ENCODE peak calls at places on chromosomes 13 and 19, in four cellular contexts. C, R, X and E are unnamed samples.

GRCh38 chr13:74755065-74755464 is 620.9 kb upstream of the KLF12 start:
- DNase-seq in C (no peak), R (no peak), X (no peak), E (no peak)

GRCh38 chr19:46776927-46777911 is 11.2 kb downstream of the SLC1A5 start:
- DNase-seq in C (peak), R (no peak), X (peak), E (no peak)

GRCh38 chr13:101408154-101408553 is 8.2 kb downstream of the NALCN start:
- DNase-seq in C (no peak), R (no peak), X (no peak), E (no peak)

GRCh38 chr19:29040951-29041350 is 172.0 kb downstream of the UQCRFS1 start:
- DNase-seq in C (peak), R (no peak), X (no peak), E (no peak)

GRCh38 chr13:19862511-19863313 is 737 bp downstream of the ZMYM5 start:
- DNase-seq in C (peak), R (no peak), X (no peak), E (peak)

GRCh38 chr13:29568731-29569130 is 26.8 kb downstream of the SLC7A1 start:
- DNase-seq in C (no peak), R (no peak), X (no peak), E (no peak)

GRCh38 chr19:4871711-4872110 is 4.2 kb upstream of the PLIN3 start:
- DNase-seq in C (no peak), R (no peak), X (no peak), E (no peak)

GRCh38 chr19:29942404-29943261 is 594 bp downstream of the URI1 start:
- DNase-seq in C (peak), R (no peak), X (peak), E (no peak)

GRCh38 chr19:51593138-51593890 is 22.2 kb downstream of the ZNF175 start:
- DNase-seq in C (no peak), R (no peak), X (no peak), E (no peak)

GRCh38 chr19:40612831-40613668 is 11.9 kb downstream of the LTBP4 start:
- DNase-seq in C (peak), R (no peak), X (peak), E (peak)

GRCh38 chr13:68257111-68257842 is 1027.1 kb upstream of the PCDH9 start:
- DNase-seq in C (no peak), R (no peak), X (no peak), E (no peak)

GRCh38 chr13:24340608-24340955 is 31.2 kb downstream of the C1QTNF9 start:
- DNase-seq in C (no peak), R (no peak), X (no peak), E (no peak)

GRCh38 chr19:7871280-7871529 is 3.0 kb downstream of the PRR36 start:
- DNase-seq in C (no peak), R (no peak), X (no peak), E (no peak)
- TF ChIP-seq MAX in C (no peak), R (no peak), X (no peak), E (no peak)

GRCh38 chr19:49497047-49497789 is 984 bp downstream of the RPS11 start:
- DNase-seq in C (peak), R (no peak), X (peak), E (peak)
- TF ChIP-seq MAX in C (peak), R (peak), X (peak), E (peak)

GRCh38 chr13:61916483-61916882 is 500.8 kb upstream of the PCDH20 start:
- DNase-seq in C (no peak), R (no peak), X (no peak), E (no peak)

GRCh38 chr13:61908906-61909305 is 493.3 kb upstream of the PCDH20 start:
- DNase-seq in C (peak), R (no peak), X (no peak), E (no peak)

GRCh38 chr13:61918841-61919240 is 503.2 kb upstream of the PCDH20 start:
- DNase-seq in C (no peak), R (no peak), X (no peak), E (no peak)

DNA sequence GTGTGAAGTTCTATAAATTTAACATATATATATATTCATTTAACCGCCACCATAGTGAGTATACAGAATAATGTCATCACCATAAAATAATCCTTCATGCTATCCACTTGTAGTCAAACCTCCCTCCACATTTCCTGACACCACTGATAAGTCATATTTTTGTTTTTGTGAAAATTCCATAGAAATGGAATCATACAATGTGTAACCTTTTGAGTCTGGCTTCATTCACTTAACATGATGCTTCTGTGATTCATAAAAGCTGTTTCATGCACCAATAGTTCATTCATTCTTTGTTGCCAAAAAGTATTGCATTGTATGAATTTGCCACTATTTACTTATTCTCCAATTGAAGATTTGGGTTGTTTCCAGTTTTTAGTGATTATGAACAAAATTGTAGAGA is 497.5 kb upstream of the PCDH20 start:
- DNase-seq in C (no peak), R (no peak), X (no peak), E (no peak)
- TF ChIP-seq MAX in C (no peak), R (no peak), X (no peak), E (no peak)

GRCh38 chr13:90201198-90201597 is 1146.3 kb upstream of the MIR17HG start:
- DNase-seq in C (no peak), R (no peak), X (no peak), E (no peak)

GRCh38 chr13:90201676-90202425 is 1145.6 kb upstream of the MIR17HG start:
- DNase-seq in C (no peak), R (no peak), X (no peak), E (no peak)

DNA sequence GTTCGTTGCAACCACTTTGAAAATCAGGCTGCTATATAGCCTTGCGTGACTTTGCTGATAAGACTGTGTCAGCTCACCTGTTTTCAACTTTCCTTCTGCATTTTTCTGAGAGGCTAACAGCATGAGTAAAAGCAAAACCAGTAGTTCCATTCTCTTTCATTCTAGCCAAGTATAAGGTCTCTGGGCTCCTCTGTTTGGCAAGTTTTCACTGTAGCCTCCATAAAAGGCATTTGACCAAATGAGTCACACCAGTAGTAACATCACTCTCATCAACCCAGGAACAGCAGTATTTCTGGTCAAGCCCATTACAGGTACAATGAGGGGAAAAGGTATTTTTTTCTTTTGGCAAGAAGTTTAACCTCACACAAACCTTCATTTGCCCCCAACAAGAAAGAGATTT is 1149.8 kb upstream of the MIR17HG start:
- DNase-seq in C (no peak), R (no peak), X (no peak), E (no peak)
- TF ChIP-seq MAX in C (no peak), R (no peak), X (no peak), E (no peak)

GRCh38 chr13:110258876-110259631 is 47.9 kb downstream of the COL4A1 start:
- DNase-seq in C (no peak), R (no peak), X (no peak), E (no peak)
- TF ChIP-seq MAX in C (no peak), R (no peak), X (no peak), E (no peak)